ENCODE peak calls at places on chromosomes 4 and X, in five cellular contexts. V, Z, M, A and G are unnamed samples.
A peak's percentile ranks its signal among the peaks of the same experiment; 100 is the strongest.

GRCh38 chrX:42818151-42818921 is 40.4 kb upstream of the PPP1R2C start:
- DNase-seq in V (no peak), Z (no peak), M (no peak), A (no peak), G (no peak)

GRCh38 chrX:111010151-111010550 is 85.8 kb upstream of the PAK3 start:
- DNase-seq in V (no peak), Z (no peak), M (no peak), A (no peak), G (no peak)

GRCh38 chr4:109009909-109010308 is 247.1 kb upstream of the ETNPPL start:
- DNase-seq in V (no peak), Z (no peak), M (no peak), A (no peak), G (no peak)

GRCh38 chr4:29309050-29309449 is 1411.1 kb upstream of the PCDH7 start:
- DNase-seq in V (no peak), Z (no peak), M (no peak), A (no peak), G (no peak)

GRCh38 chrX:8755813-8756212 is 23.9 kb upstream of the ANOS1 start:
- DNase-seq in V (no peak), Z (no peak), M (no peak), A (no peak), G (no peak)

GRCh38 chrX:124239911-124240310 is 92.5 kb upstream of the TEX13D start:
- DNase-seq in V (no peak), Z (no peak), M (no peak), A (no peak), G (no peak)

GRCh38 chr4:2722033-2722432 is 34.1 kb downstream of the TNIP2 start:
- DNase-seq in V (peak; percentile 22), Z (no peak), M (no peak), A (no peak), G (no peak)

GRCh38 chr4:89196745-89197144 is 85.4 kb downstream of the TIGD2 start:
- DNase-seq in V (no peak), Z (no peak), M (peak; percentile 89), A (peak; percentile 22), G (no peak)

GRCh38 chr4:152850377-152850776 is 70.6 kb downstream of the ARFIP1 start:
- DNase-seq in V (peak; percentile 58), Z (no peak), M (no peak), A (peak; percentile 39), G (no peak)

GRCh38 chrX:15567886-15568616 is 32.7 kb downstream of the ACE2 start:
- DNase-seq in V (no peak), Z (no peak), M (peak; percentile 9), A (no peak), G (no peak)

GRCh38 chrX:129798456-129798855 is 18.7 kb downstream of the SASH3 start:
- DNase-seq in V (no peak), Z (no peak), M (no peak), A (no peak), G (no peak)

GRCh38 chrX:20500171-20500865 is 233.6 kb upstream of the RPS6KA3 start:
- DNase-seq in V (no peak), Z (no peak), M (no peak), A (no peak), G (no peak)

GRCh38 chr4:78227411-78228057 is 170.4 kb downstream of the FRAS1 start:
- DNase-seq in V (no peak), Z (no peak), M (no peak), A (no peak), G (no peak)

GRCh38 chrX:25198891-25199290 is 183.1 kb upstream of the ARX start:
- DNase-seq in V (no peak), Z (peak; percentile 65), M (no peak), A (no peak), G (no peak)

DNA sequence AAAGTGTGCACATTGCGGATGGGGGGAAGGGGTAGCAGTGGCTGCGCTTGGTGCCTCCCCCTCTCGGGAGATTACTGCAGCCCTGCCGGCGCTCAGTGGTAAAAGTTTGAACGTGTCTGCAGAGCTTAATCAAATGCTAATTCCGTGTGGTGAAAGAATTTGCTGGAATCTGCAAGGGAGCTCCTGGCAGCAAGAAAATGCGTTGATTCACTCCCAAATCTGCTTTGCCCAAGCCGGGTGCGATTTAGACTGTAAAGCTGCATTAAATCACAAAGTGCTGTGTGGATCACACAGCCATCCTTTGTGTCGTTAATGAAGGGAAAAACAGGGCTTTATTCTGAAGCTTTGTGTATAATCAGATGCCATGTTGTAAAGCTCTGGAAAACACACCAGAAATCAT is 444.1 kb downstream of the BCOR start:
- DNase-seq in V (no peak), Z (peak; percentile 56), M (no peak), A (no peak), G (peak; percentile 16)
- TF ChIP-seq CTCF in V (no peak), Z (peak; percentile 20), M (no peak), A (no peak), G (peak; percentile 11)

GRCh38 chrX:135629342-135629741 is 84.1 kb upstream of the CT45A1 start:
- DNase-seq in V (no peak), Z (no peak), M (no peak), A (no peak), G (no peak)

GRCh38 chrX:135625995-135626394 is 87.4 kb upstream of the CT45A1 start:
- DNase-seq in V (no peak), Z (no peak), M (peak; percentile 29), A (no peak), G (no peak)
- TF ChIP-seq CTCF in V (no peak), Z (no peak), M (peak; percentile 40), A (no peak), G (no peak)

GRCh38 chr4:26404597-26405323 is 83.9 kb downstream of the RBPJ start:
- DNase-seq in V (no peak), Z (no peak), M (no peak), A (no peak), G (no peak)

GRCh38 chr4:26402458-26402857 is 81.6 kb downstream of the RBPJ start:
- DNase-seq in V (no peak), Z (no peak), M (no peak), A (no peak), G (no peak)

GRCh38 chr4:26397086-26397485 is 76.3 kb downstream of the RBPJ start:
- DNase-seq in V (no peak), Z (no peak), M (no peak), A (no peak), G (no peak)

GRCh38 chr4:26400140-26400539 is 79.3 kb downstream of the RBPJ start:
- DNase-seq in V (no peak), Z (no peak), M (no peak), A (no peak), G (no peak)
- TF ChIP-seq CTCF in V (no peak), Z (peak; percentile 7), M (no peak), A (peak; percentile 5), G (peak; percentile 6)

GRCh38 chrX:108735680-108736508 is 469 bp downstream of the IRS4 start:
- DNase-seq in V (no peak), Z (no peak), M (peak; percentile 10), A (no peak), G (no peak)

GRCh38 chrX:108735087-108735679 is 1.2 kb downstream of the IRS4 start:
- DNase-seq in V (no peak), Z (no peak), M (peak; percentile 42), A (peak; percentile 4), G (no peak)

GRCh38 chrX:108737754-108738153 is 1.4 kb upstream of the IRS4 start:
- DNase-seq in V (no peak), Z (no peak), M (no peak), A (no peak), G (no peak)

GRCh38 chrX:108734426-108734825 is 1.9 kb downstream of the IRS4 start:
- DNase-seq in V (no peak), Z (no peak), M (no peak), A (no peak), G (no peak)

DNA sequence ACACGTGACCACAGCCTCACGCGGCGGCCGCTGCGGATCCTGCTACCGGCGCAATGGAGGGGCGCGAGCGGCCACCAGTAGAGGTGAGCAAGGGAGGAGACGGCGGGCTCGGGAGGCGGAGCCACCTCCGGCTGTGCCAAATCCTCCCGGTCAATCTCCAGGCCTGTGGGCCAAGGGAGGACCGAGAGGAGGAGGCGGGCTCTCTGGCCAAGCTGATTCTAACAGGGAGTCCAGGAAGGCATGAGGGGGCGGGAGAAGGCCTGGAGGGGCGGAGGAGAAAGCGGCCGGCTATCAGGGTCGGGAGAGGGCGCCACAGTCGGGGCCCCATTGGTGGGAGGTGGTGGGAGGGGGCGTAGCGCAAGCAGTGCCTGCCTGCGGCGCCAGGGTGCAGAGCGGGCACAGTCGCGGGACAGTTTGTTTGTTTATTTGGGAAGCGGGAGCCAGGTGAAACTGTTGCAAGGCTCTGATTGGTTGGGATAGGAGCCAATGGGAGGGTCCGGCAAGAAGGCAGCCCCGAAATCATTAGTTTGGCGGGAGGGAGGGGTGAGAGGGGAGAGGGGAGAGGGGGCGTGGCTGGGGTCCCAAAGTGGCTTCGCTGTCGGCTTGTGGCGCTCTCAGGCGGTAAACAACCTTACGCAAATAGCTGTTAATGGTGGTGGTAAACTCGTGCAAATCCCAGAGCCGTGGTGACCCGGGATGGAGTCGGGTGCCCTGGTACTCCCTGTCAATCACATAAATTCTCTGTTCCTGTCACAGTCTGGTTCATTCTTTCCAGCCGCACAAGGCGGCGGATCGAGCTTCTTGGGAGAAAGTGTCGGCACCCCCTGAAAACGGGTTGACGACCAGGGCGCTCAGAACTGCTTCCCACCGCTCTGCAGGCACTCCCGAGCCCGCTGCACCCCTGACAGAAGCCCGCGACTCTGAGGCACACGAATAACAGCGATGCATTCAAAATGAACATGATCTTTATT is at the start of gene IRS4:
- DNase-seq in V (no peak), Z (no peak), M (peak; percentile 28), A (peak; percentile 5), G (no peak)
- TF ChIP-seq CTCF in V (no peak), Z (no peak), M (no peak), A (no peak), G (no peak)

DNA sequence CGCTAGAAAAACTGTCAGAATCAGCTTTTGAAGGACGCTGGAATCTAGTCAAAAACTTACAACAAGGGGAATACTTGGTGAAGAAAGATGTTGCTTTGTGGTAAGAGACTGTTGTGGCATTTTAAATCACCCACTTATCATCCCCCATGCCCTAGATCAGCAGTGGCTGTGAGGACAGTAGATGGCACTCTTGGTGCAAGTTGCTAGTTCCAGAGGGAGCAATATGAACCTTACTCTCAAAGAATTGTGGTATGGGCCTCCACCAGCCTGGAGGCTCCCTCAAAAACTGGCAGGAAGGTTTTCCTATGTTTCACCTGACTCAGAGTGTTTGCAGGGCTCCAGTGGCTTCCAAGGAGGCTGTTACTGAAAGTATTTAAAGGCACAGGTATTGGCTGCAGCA is 37.7 kb upstream of the SLC16A2 start:
- DNase-seq in V (no peak), Z (peak; percentile 16), M (peak; percentile 58), A (peak; percentile 15), G (no peak)
- TF ChIP-seq CTCF in V (no peak), Z (peak; percentile 53), M (peak; percentile 61), A (peak; percentile 41), G (peak; percentile 52)

GRCh38 chr4:143023519-143023918 is 161.2 kb upstream of the USP38 start:
- DNase-seq in V (no peak), Z (no peak), M (no peak), A (no peak), G (no peak)

GRCh38 chr4:143019351-143019750 is 165.4 kb upstream of the USP38 start:
- DNase-seq in V (no peak), Z (no peak), M (no peak), A (no peak), G (no peak)

GRCh38 chr4:143026459-143027170 is 158.1 kb upstream of the USP38 start:
- DNase-seq in V (no peak), Z (no peak), M (no peak), A (no peak), G (no peak)

GRCh38 chr4:143021384-143021783 is 163.3 kb upstream of the USP38 start:
- DNase-seq in V (no peak), Z (no peak), M (no peak), A (no peak), G (no peak)

GRCh38 chr4:143025111-143025704 is 159.5 kb upstream of the USP38 start:
- DNase-seq in V (no peak), Z (no peak), M (peak; percentile 41), A (peak; percentile 20), G (no peak)
- TF ChIP-seq CTCF in V (no peak), Z (peak; percentile 35), M (peak; percentile 30), A (peak; percentile 25), G (peak; percentile 35)